ENCODE peak calls at places on chromosome 17, in seven cellular contexts. H, U, I, Z, W, M and K are unnamed samples.

GRCh38 chr17:16285646-16286008 is 67.6 kb downstream of the CENPV start:
- DNase-seq in H (no peak), U (no peak), I (no peak), Z (no peak), W (no peak), M (no peak), K (no peak)

GRCh38 chr17:12673788-12674187 is 8.1 kb downstream of the MYOCD start:
- DNase-seq in H (no peak), U (no peak), I (no peak), Z (no peak), W (no peak), M (no peak), K (no peak)

GRCh38 chr17:31918701-31919128 is 17.2 kb upstream of the UTP6 start:
- DNase-seq in H (no peak), U (no peak), I (no peak), Z (no peak), W (no peak), M (peak; percentile 5), K (no peak)

GRCh38 chr17:45322168-45322567 is 5.3 kb upstream of the MAP3K14 start:
- DNase-seq in H (no peak), U (no peak), I (no peak), Z (no peak), W (no peak), M (no peak), K (no peak)

GRCh38 chr17:79349506-79350400 is 261.1 kb downstream of the RBFOX3 start:
- DNase-seq in H (no peak), U (no peak), I (no peak), Z (no peak), W (no peak), M (no peak), K (no peak)

GRCh38 chr17:79647456-79647915 is 36.6 kb upstream of the RBFOX3 start:
- DNase-seq in H (no peak), U (peak; percentile 30), I (no peak), Z (no peak), W (peak; percentile 33), M (no peak), K (no peak)

GRCh38 chr17:79192503-79193500 is 118.2 kb downstream of the ENGASE start:
- DNase-seq in H (peak; percentile 65), U (no peak), I (no peak), Z (no peak), W (peak; percentile 91), M (no peak), K (no peak)

GRCh38 chr17:19317359-19318095 is 45.0 kb downstream of the B9D1 start:
- DNase-seq in H (peak; percentile 54), U (no peak), I (peak; percentile 75), Z (no peak), W (peak; percentile 80), M (peak; percentile 89), K (peak; percentile 59)

GRCh38 chr17:4206945-4207344 is 56.8 kb downstream of the ANKFY1 start:
- DNase-seq in H (peak; percentile 16), U (no peak), I (no peak), Z (no peak), W (no peak), M (no peak), K (no peak)

GRCh38 chr17:11986939-11987329 is 10.3 kb downstream of the ZNF18 start:
- DNase-seq in H (peak; percentile 12), U (peak; percentile 41), I (no peak), Z (no peak), W (no peak), M (peak; percentile 37), K (no peak)

GRCh38 chr17:17874478-17874877 is 37.7 kb upstream of the SREBF1 start:
- DNase-seq in H (no peak), U (no peak), I (no peak), Z (no peak), W (no peak), M (no peak), K (no peak)

GRCh38 chr17:14781123-14781522 is 480.2 kb downstream of the HS3ST3B1 start:
- DNase-seq in H (no peak), U (no peak), I (no peak), Z (no peak), W (no peak), M (no peak), K (no peak)
- TF ChIP-seq POLR2AphosphoS5 in H (no peak), U (no peak), I (no peak), Z (no peak), W (no peak), M (no peak), K (no peak)

DNA sequence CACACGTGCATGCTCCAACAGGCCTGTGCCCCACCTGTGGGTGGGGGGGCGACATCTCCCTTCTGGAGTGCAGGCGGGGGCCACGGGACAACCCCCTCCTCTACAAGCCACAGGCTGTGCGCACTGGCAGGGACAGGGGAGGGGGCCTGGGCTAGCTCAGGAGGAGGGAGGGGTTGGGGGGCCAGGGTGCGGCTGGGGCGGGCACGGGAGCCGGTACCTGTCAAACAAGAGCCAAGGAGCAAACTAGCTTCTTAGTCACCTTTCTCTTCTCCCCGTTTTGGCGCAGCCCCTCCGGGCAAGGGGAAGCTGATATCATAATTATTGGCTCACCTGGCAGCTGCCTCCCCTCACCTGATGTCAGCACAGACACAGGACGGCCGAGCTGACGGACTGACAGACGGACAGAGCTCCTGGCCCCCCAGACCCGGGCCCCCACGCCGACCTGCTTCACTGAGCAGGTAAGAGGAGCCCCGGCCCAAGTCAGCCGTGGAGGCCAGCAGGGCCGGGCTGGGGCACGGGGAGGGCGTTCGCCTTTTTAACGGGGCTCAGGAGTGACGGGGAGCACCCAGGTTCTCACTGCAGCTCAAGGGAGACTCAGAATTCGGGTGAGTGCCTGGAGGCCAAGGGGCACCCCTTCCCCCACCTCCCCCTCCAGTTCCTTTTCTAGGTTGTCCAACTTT is at the start of gene FOXN1:
- DNase-seq in H (no peak), U (no peak), I (no peak), Z (no peak), W (no peak), M (no peak), K (no peak)
- TF ChIP-seq TAF1 in H (no peak), U (no peak), I (no peak), Z (no peak), W (no peak), M (no peak), K (no peak)

DNA sequence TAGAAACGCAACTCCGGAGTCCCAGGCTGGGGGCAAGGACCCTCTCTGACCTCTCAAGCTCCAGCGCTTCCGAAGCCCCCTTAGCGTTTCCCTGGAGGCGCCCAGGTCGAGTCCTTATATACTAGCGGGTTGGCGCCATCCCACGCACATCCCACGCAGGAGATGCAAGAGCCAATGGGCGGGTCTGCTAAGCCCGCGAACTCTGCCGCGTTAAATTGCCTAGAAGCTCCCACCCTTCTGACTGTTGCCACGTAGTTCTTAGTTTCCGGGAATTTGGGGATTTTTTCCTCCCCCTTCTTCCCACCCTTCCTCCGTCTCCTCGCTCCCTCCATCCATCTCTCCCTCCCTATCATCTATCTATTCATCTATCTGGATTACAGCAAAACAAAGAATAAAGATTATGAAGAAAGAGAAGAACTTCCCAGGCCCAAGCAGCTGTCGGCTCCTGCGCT is at the start of gene SLFN11:
- DNase-seq in H (peak; percentile 7), U (peak; percentile 12), I (peak; percentile 50), Z (peak; percentile 30), W (peak; percentile 59), M (no peak), K (peak; percentile 25)
- TF ChIP-seq POLR2AphosphoS5 in H (no peak), U (no peak), I (peak; percentile 97), Z (peak; percentile 92), W (no peak), M (no peak), K (peak; percentile 89)

DNA sequence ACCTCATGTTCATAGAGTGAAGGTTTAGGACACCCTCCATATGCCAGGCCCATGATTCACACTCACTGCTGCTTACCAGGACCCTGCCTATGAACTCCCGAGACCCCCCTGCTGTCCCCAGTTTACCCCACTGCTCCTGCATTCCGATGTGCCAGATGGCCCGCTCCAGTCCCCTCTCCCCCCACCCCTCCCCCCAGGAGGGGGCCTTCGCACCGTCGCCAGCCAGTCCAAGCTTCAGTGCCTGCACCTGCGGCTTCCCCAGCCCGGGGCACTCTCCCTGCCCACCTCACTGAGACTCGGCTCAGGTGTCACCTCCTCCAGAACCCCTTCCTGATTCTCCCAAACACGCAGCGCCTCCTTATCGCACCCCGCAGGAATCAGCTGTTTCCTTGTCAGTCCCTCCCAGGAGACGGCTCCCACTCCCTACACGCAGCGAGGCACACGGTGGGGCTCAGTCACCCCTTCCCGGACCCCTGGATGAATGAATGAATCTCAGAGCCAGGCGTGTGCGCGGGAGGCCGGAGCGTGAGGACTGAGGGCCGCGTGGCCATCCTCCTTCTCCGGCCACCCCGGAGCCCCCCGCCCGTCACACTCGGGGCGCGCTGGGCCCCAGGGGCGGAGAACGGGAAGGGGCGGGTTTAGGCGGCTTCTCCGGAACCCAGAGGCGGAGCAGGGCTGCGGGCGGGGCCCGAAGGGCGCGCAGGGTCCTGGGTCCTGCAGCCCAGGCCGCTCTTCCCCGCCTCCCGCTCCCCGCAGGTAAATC is 1.7 kb downstream of the MYO1C start:
- DNase-seq in H (peak; percentile 69), U (peak; percentile 90), I (peak; percentile 91), Z (no peak), W (peak; percentile 78), M (peak; percentile 35), K (peak; percentile 93)
- TF ChIP-seq TAF1 in H (no peak), U (no peak), I (no peak), Z (no peak), W (peak; percentile 37), M (no peak), K (no peak)

GRCh38 chr17:73343168-73343634 is 31.4 kb upstream of the CDC42EP4 start:
- DNase-seq in H (peak; percentile 58), U (peak; percentile 94), I (no peak), Z (no peak), W (peak; percentile 81), M (no peak), K (no peak)
- TF ChIP-seq POLR2AphosphoS5 in H (no peak), U (peak; percentile 77), I (no peak), Z (no peak), W (peak; percentile 40), M (no peak), K (no peak)

GRCh38 chr17:22669721-22670120 is 977.4 kb downstream of the KCNJ18 start:
- DNase-seq in H (no peak), U (no peak), I (no peak), Z (no peak), W (no peak), M (no peak), K (no peak)
- TF ChIP-seq TAF1 in H (no peak), U (no peak), I (no peak), Z (no peak), W (no peak), M (no peak), K (no peak)